ENCODE peak calls at places on chromosomes 3 and 15, in seven cellular contexts. One of them, this sample, is unnamed.

GRCh38 chr3:88113311-88114162 is 36.2 kb upstream of the C3orf38 start:
- DNase-seq in mesendoderm: peak; percentile 84
- DNase-seq in occipital lobe: peak; percentile 3
- DNase-seq in HT1080: peak; percentile 57
- DNase-seq in fibroblast of pulmonary artery: peak; percentile 84
- DNase-seq in ecto neural progenitor cell: peak; percentile 49
- DNase-seq in amniotic stem cell: peak; percentile 23
- DNase-seq in this sample: no peak

GRCh38 chr3:7487763-7488162 is 626.8 kb downstream of the GRM7 start:
- DNase-seq in mesendoderm: no peak
- DNase-seq in occipital lobe: no peak
- DNase-seq in HT1080: peak; percentile 4
- DNase-seq in fibroblast of pulmonary artery: no peak
- DNase-seq in ecto neural progenitor cell: no peak
- DNase-seq in amniotic stem cell: no peak
- DNase-seq in this sample: no peak

GRCh38 chr15:82572986-82573385 is 32.7 kb upstream of the RPS17 start:
- DNase-seq in mesendoderm: no peak
- DNase-seq in occipital lobe: no peak
- DNase-seq in HT1080: no peak
- DNase-seq in fibroblast of pulmonary artery: no peak
- DNase-seq in ecto neural progenitor cell: no peak
- DNase-seq in amniotic stem cell: no peak
- DNase-seq in this sample: no peak

GRCh38 chr3:14929310-14930070 is 17.9 kb upstream of the NR2C2 start:
- DNase-seq in mesendoderm: no peak
- DNase-seq in occipital lobe: no peak
- DNase-seq in HT1080: no peak
- DNase-seq in fibroblast of pulmonary artery: no peak
- DNase-seq in ecto neural progenitor cell: no peak
- DNase-seq in amniotic stem cell: no peak
- DNase-seq in this sample: no peak

GRCh38 chr3:158768881-158769518 is 32.9 kb upstream of the MFSD1 start:
- DNase-seq in mesendoderm: no peak
- DNase-seq in occipital lobe: no peak
- DNase-seq in HT1080: peak; percentile 76
- DNase-seq in fibroblast of pulmonary artery: peak; percentile 95
- DNase-seq in ecto neural progenitor cell: no peak
- DNase-seq in amniotic stem cell: peak; percentile 84
- DNase-seq in this sample: no peak

GRCh38 chr3:127610105-127610504 is 11.9 kb downstream of the MCM2 start:
- DNase-seq in mesendoderm: no peak
- DNase-seq in occipital lobe: no peak
- DNase-seq in HT1080: no peak
- DNase-seq in fibroblast of pulmonary artery: no peak
- DNase-seq in ecto neural progenitor cell: no peak
- DNase-seq in amniotic stem cell: no peak
- DNase-seq in this sample: no peak

GRCh38 chr3:104610730-104611652 is 755.7 kb upstream of the ALCAM start:
- DNase-seq in mesendoderm: no peak
- DNase-seq in occipital lobe: no peak
- DNase-seq in HT1080: no peak
- DNase-seq in fibroblast of pulmonary artery: no peak
- DNase-seq in ecto neural progenitor cell: no peak
- DNase-seq in amniotic stem cell: no peak
- DNase-seq in this sample: no peak

GRCh38 chr15:43190178-43190577 is 5.0 kb downstream of the CCNDBP1 start:
- DNase-seq in mesendoderm: no peak
- DNase-seq in occipital lobe: no peak
- DNase-seq in HT1080: no peak
- DNase-seq in fibroblast of pulmonary artery: peak; percentile 51
- DNase-seq in ecto neural progenitor cell: no peak
- DNase-seq in amniotic stem cell: no peak
- DNase-seq in this sample: no peak

GRCh38 chr3:99544819-99545281 is 93.5 kb upstream of the COL8A1 start:
- DNase-seq in mesendoderm: no peak
- DNase-seq in occipital lobe: no peak
- DNase-seq in HT1080: peak; percentile 31
- DNase-seq in fibroblast of pulmonary artery: peak; percentile 75
- DNase-seq in ecto neural progenitor cell: no peak
- DNase-seq in amniotic stem cell: no peak
- DNase-seq in this sample: no peak

GRCh38 chr3:189724366-189724765 is 93.2 kb downstream of the TP63 start:
- DNase-seq in mesendoderm: no peak
- DNase-seq in occipital lobe: no peak
- DNase-seq in HT1080: no peak
- DNase-seq in fibroblast of pulmonary artery: peak; percentile 36
- DNase-seq in ecto neural progenitor cell: no peak
- DNase-seq in amniotic stem cell: no peak
- DNase-seq in this sample: no peak

GRCh38 chr15:36067483-36068274 is 511.7 kb upstream of the CDIN1 start:
- DNase-seq in mesendoderm: no peak
- DNase-seq in occipital lobe: no peak
- DNase-seq in HT1080: no peak
- DNase-seq in fibroblast of pulmonary artery: no peak
- DNase-seq in ecto neural progenitor cell: no peak
- DNase-seq in amniotic stem cell: no peak
- DNase-seq in this sample: no peak

GRCh38 chr15:62779041-62779810 is 263.3 kb upstream of the TPM1 start:
- DNase-seq in mesendoderm: no peak
- DNase-seq in occipital lobe: no peak
- DNase-seq in HT1080: peak; percentile 55
- DNase-seq in fibroblast of pulmonary artery: peak; percentile 85
- DNase-seq in ecto neural progenitor cell: no peak
- DNase-seq in amniotic stem cell: peak; percentile 26
- DNase-seq in this sample: no peak

GRCh38 chr15:35626531-35626930 is 80.6 kb upstream of the DPH6 start:
- DNase-seq in mesendoderm: no peak
- DNase-seq in occipital lobe: no peak
- DNase-seq in HT1080: no peak
- DNase-seq in fibroblast of pulmonary artery: peak; percentile 22
- DNase-seq in ecto neural progenitor cell: no peak
- DNase-seq in amniotic stem cell: peak; percentile 11
- DNase-seq in this sample: no peak

GRCh38 chr15:23002920-23003319 is 22.8 kb upstream of the CYFIP1 start:
- DNase-seq in mesendoderm: no peak
- DNase-seq in occipital lobe: no peak
- DNase-seq in HT1080: no peak
- DNase-seq in fibroblast of pulmonary artery: no peak
- DNase-seq in ecto neural progenitor cell: no peak
- DNase-seq in amniotic stem cell: no peak
- DNase-seq in this sample: peak; percentile 19

GRCh38 chr3:73813978-73814292 is 189.2 kb upstream of the PDZRN3 start:
- DNase-seq in mesendoderm: no peak
- DNase-seq in occipital lobe: no peak
- DNase-seq in HT1080: no peak
- DNase-seq in fibroblast of pulmonary artery: no peak
- DNase-seq in ecto neural progenitor cell: no peak
- DNase-seq in amniotic stem cell: no peak
- DNase-seq in this sample: no peak

GRCh38 chr3:40723078-40723660 is 198.4 kb downstream of the ZNF621 start:
- DNase-seq in mesendoderm: no peak
- DNase-seq in occipital lobe: no peak
- DNase-seq in HT1080: no peak
- DNase-seq in fibroblast of pulmonary artery: no peak
- DNase-seq in ecto neural progenitor cell: no peak
- DNase-seq in amniotic stem cell: no peak
- DNase-seq in this sample: no peak

GRCh38 chr3:45617430-45618080 is 23.0 kb downstream of the LIMD1 start:
- DNase-seq in mesendoderm: no peak
- DNase-seq in occipital lobe: no peak
- DNase-seq in HT1080: no peak
- DNase-seq in fibroblast of pulmonary artery: no peak
- DNase-seq in ecto neural progenitor cell: no peak
- DNase-seq in amniotic stem cell: no peak
- DNase-seq in this sample: no peak

GRCh38 chr3:81132995-81133394 is 628.5 kb downstream of the GBE1 start:
- DNase-seq in mesendoderm: no peak
- DNase-seq in occipital lobe: no peak
- DNase-seq in HT1080: no peak
- DNase-seq in fibroblast of pulmonary artery: no peak
- DNase-seq in ecto neural progenitor cell: no peak
- DNase-seq in amniotic stem cell: no peak
- DNase-seq in this sample: no peak

GRCh38 chr3:40054568-40055222 is 245.3 kb downstream of the MYRIP start:
- DNase-seq in mesendoderm: peak; percentile 42
- DNase-seq in occipital lobe: no peak
- DNase-seq in HT1080: no peak
- DNase-seq in fibroblast of pulmonary artery: peak; percentile 19
- DNase-seq in ecto neural progenitor cell: no peak
- DNase-seq in amniotic stem cell: no peak
- DNase-seq in this sample: no peak

GRCh38 chr3:188061133-188061532 is 92.8 kb upstream of the LPP start:
- DNase-seq in mesendoderm: peak; percentile 93
- DNase-seq in occipital lobe: no peak
- DNase-seq in HT1080: peak; percentile 84
- DNase-seq in fibroblast of pulmonary artery: peak; percentile 37
- DNase-seq in ecto neural progenitor cell: no peak
- DNase-seq in amniotic stem cell: no peak
- DNase-seq in this sample: no peak

GRCh38 chr3:188524057-188524456 is 370.1 kb downstream of the LPP start:
- DNase-seq in mesendoderm: no peak
- DNase-seq in occipital lobe: no peak
- DNase-seq in HT1080: no peak
- DNase-seq in fibroblast of pulmonary artery: no peak
- DNase-seq in ecto neural progenitor cell: no peak
- DNase-seq in amniotic stem cell: no peak
- DNase-seq in this sample: no peak

GRCh38 chr15:92444631-92445030 is 51.0 kb downstream of the ST8SIA2 start:
- DNase-seq in mesendoderm: no peak
- DNase-seq in occipital lobe: no peak
- DNase-seq in HT1080: no peak
- DNase-seq in fibroblast of pulmonary artery: no peak
- DNase-seq in ecto neural progenitor cell: no peak
- DNase-seq in amniotic stem cell: no peak
- DNase-seq in this sample: no peak

GRCh38 chr3:155972885-155973584 is 102.6 kb downstream of the GMPS start:
- DNase-seq in mesendoderm: no peak
- DNase-seq in occipital lobe: no peak
- DNase-seq in HT1080: no peak
- DNase-seq in fibroblast of pulmonary artery: no peak
- DNase-seq in ecto neural progenitor cell: no peak
- DNase-seq in amniotic stem cell: no peak
- DNase-seq in this sample: no peak

GRCh38 chr3:18830087-18830486 is 318.2 kb upstream of the KCNH8 start:
- DNase-seq in mesendoderm: no peak
- DNase-seq in occipital lobe: no peak
- DNase-seq in HT1080: peak; percentile 80
- DNase-seq in fibroblast of pulmonary artery: no peak
- DNase-seq in ecto neural progenitor cell: no peak
- DNase-seq in amniotic stem cell: no peak
- DNase-seq in this sample: no peak

GRCh38 chr3:30007668-30008067 is 598.7 kb upstream of the TGFBR2 start:
- DNase-seq in mesendoderm: peak; percentile 15
- DNase-seq in occipital lobe: no peak
- DNase-seq in HT1080: peak; percentile 17
- DNase-seq in fibroblast of pulmonary artery: no peak
- DNase-seq in ecto neural progenitor cell: no peak
- DNase-seq in amniotic stem cell: no peak
- DNase-seq in this sample: no peak

GRCh38 chr15:43886558-43886957 is 59.8 kb downstream of the WDR76 start:
- DNase-seq in mesendoderm: no peak
- DNase-seq in occipital lobe: no peak
- DNase-seq in HT1080: no peak
- DNase-seq in fibroblast of pulmonary artery: no peak
- DNase-seq in ecto neural progenitor cell: no peak
- DNase-seq in amniotic stem cell: no peak
- DNase-seq in this sample: no peak

GRCh38 chr3:108461641-108462040 is 48.8 kb downstream of the MYH15 start:
- DNase-seq in mesendoderm: peak; percentile 50
- DNase-seq in occipital lobe: no peak
- DNase-seq in HT1080: no peak
- DNase-seq in fibroblast of pulmonary artery: peak; percentile 36
- DNase-seq in ecto neural progenitor cell: no peak
- DNase-seq in amniotic stem cell: no peak
- DNase-seq in this sample: no peak

GRCh38 chr3:56282341-56282740 is 185.9 kb downstream of the ERC2 start:
- DNase-seq in mesendoderm: no peak
- DNase-seq in occipital lobe: no peak
- DNase-seq in HT1080: no peak
- DNase-seq in fibroblast of pulmonary artery: peak; percentile 93
- DNase-seq in ecto neural progenitor cell: no peak
- DNase-seq in amniotic stem cell: no peak
- DNase-seq in this sample: no peak

GRCh38 chr3:100254168-100254777 is 6.5 kb upstream of the TBC1D23 start:
- DNase-seq in mesendoderm: peak; percentile 83
- DNase-seq in occipital lobe: no peak
- DNase-seq in HT1080: peak; percentile 62
- DNase-seq in fibroblast of pulmonary artery: peak; percentile 83
- DNase-seq in ecto neural progenitor cell: peak; percentile 57
- DNase-seq in amniotic stem cell: peak; percentile 68
- DNase-seq in this sample: no peak

GRCh38 chr3:138172625-138173024 is 2.1 kb downstream of the DBR1 start:
- DNase-seq in mesendoderm: no peak
- DNase-seq in occipital lobe: no peak
- DNase-seq in HT1080: no peak
- DNase-seq in fibroblast of pulmonary artery: no peak
- DNase-seq in ecto neural progenitor cell: no peak
- DNase-seq in amniotic stem cell: no peak
- DNase-seq in this sample: no peak

GRCh38 chr3:12154151-12154550 is 4.6 kb downstream of the TIMP4 start:
- DNase-seq in mesendoderm: no peak
- DNase-seq in occipital lobe: no peak
- DNase-seq in HT1080: no peak
- DNase-seq in fibroblast of pulmonary artery: peak; percentile 62
- DNase-seq in ecto neural progenitor cell: no peak
- DNase-seq in amniotic stem cell: no peak
- DNase-seq in this sample: peak; percentile 11

GRCh38 chr15:62933388-62933787 is 109.2 kb upstream of the TPM1 start:
- DNase-seq in mesendoderm: no peak
- DNase-seq in occipital lobe: no peak
- DNase-seq in HT1080: no peak
- DNase-seq in fibroblast of pulmonary artery: peak; percentile 46
- DNase-seq in ecto neural progenitor cell: no peak
- DNase-seq in amniotic stem cell: no peak
- DNase-seq in this sample: no peak

GRCh38 chr15:67005294-67005996 is 60.0 kb upstream of the SMAD3 start:
- DNase-seq in mesendoderm: peak; percentile 33
- DNase-seq in occipital lobe: no peak
- DNase-seq in HT1080: no peak
- DNase-seq in fibroblast of pulmonary artery: no peak
- DNase-seq in ecto neural progenitor cell: no peak
- DNase-seq in amniotic stem cell: no peak
- DNase-seq in this sample: peak; percentile 49

GRCh38 chr3:113214917-113215595 is 3.7 kb downstream of the BOC start:
- DNase-seq in mesendoderm: no peak
- DNase-seq in occipital lobe: no peak
- DNase-seq in HT1080: no peak
- DNase-seq in fibroblast of pulmonary artery: no peak
- DNase-seq in ecto neural progenitor cell: peak; percentile 10
- DNase-seq in amniotic stem cell: peak; percentile 20
- DNase-seq in this sample: no peak

GRCh38 chr3:47908744-47909143 is 105.8 kb downstream of the DHX30 start:
- DNase-seq in mesendoderm: no peak
- DNase-seq in occipital lobe: no peak
- DNase-seq in HT1080: no peak
- DNase-seq in fibroblast of pulmonary artery: no peak
- DNase-seq in ecto neural progenitor cell: no peak
- DNase-seq in amniotic stem cell: no peak
- DNase-seq in this sample: no peak

This sample was measured in osteocyte.